ENCODE peak calls at places on chromosomes 7 and 10, in nine cellular contexts. One of them, this sample, is unnamed.
A peak's percentile ranks its signal among the peaks of the same experiment; 100 is the strongest.

GRCh38 chr10:59635502-59636290 is 74.0 kb downstream of the SLC16A9 start:
- DNase-seq in K562: no peak
- DNase-seq in endothelial cell: no peak
- DNase-seq in bronchial epithelial cell: peak; percentile 20
- DNase-seq in fibroblast of mammary gland: peak; percentile 32
- DNase-seq in uterus: no peak
- DNase-seq in AG04450: no peak
- DNase-seq in astrocyte of the spinal cord: no peak
- DNase-seq in PC-9: no peak
- DNase-seq in this sample: no peak

GRCh38 chr10:74156919-74157289 is 5.9 kb downstream of the ADK start:
- DNase-seq in K562: peak; percentile 57
- DNase-seq in endothelial cell: no peak
- DNase-seq in bronchial epithelial cell: no peak
- DNase-seq in fibroblast of mammary gland: peak; percentile 44
- DNase-seq in uterus: peak; percentile 62
- DNase-seq in AG04450: no peak
- DNase-seq in astrocyte of the spinal cord: peak; percentile 56
- DNase-seq in PC-9: no peak
- DNase-seq in this sample: no peak

GRCh38 chr10:11755512-11756247 is 13.5 kb downstream of the ECHDC3 start:
- DNase-seq in K562: no peak
- DNase-seq in endothelial cell: no peak
- DNase-seq in bronchial epithelial cell: no peak
- DNase-seq in fibroblast of mammary gland: no peak
- DNase-seq in uterus: no peak
- DNase-seq in AG04450: no peak
- DNase-seq in astrocyte of the spinal cord: no peak
- DNase-seq in PC-9: no peak
- DNase-seq in this sample: no peak

GRCh38 chr7:155844019-155844453 is 31.8 kb upstream of the SHH start:
- DNase-seq in K562: peak; percentile 11
- DNase-seq in endothelial cell: no peak
- DNase-seq in bronchial epithelial cell: no peak
- DNase-seq in fibroblast of mammary gland: no peak
- DNase-seq in uterus: no peak
- DNase-seq in AG04450: no peak
- DNase-seq in astrocyte of the spinal cord: no peak
- DNase-seq in PC-9: peak; percentile 84
- DNase-seq in this sample: no peak

GRCh38 chr7:99125505-99125865 is 18.4 kb downstream of the SMURF1 start:
- DNase-seq in K562: no peak
- DNase-seq in endothelial cell: no peak
- DNase-seq in bronchial epithelial cell: no peak
- DNase-seq in fibroblast of mammary gland: no peak
- DNase-seq in uterus: no peak
- DNase-seq in AG04450: no peak
- DNase-seq in astrocyte of the spinal cord: no peak
- DNase-seq in PC-9: peak; percentile 48
- DNase-seq in this sample: no peak

GRCh38 chr7:2821842-2822507 is 22.1 kb downstream of the GNA12 start:
- DNase-seq in K562: no peak
- DNase-seq in endothelial cell: no peak
- DNase-seq in bronchial epithelial cell: peak; percentile 89
- DNase-seq in fibroblast of mammary gland: peak; percentile 88
- DNase-seq in uterus: no peak
- DNase-seq in AG04450: peak; percentile 65
- DNase-seq in astrocyte of the spinal cord: peak; percentile 81
- DNase-seq in PC-9: peak; percentile 74
- DNase-seq in this sample: no peak

GRCh38 chr10:6383099-6383812 is 180.5 kb downstream of the PFKFB3 start:
- DNase-seq in K562: no peak
- DNase-seq in endothelial cell: no peak
- DNase-seq in bronchial epithelial cell: no peak
- DNase-seq in fibroblast of mammary gland: peak; percentile 50
- DNase-seq in uterus: peak; percentile 42
- DNase-seq in AG04450: peak; percentile 61
- DNase-seq in astrocyte of the spinal cord: peak; percentile 66
- DNase-seq in PC-9: no peak
- DNase-seq in this sample: no peak

GRCh38 chr7:92460510-92460909 is 13.2 kb downstream of the GATAD1 start:
- DNase-seq in K562: no peak
- DNase-seq in endothelial cell: no peak
- DNase-seq in bronchial epithelial cell: no peak
- DNase-seq in fibroblast of mammary gland: no peak
- DNase-seq in uterus: no peak
- DNase-seq in AG04450: no peak
- DNase-seq in astrocyte of the spinal cord: no peak
- DNase-seq in PC-9: no peak
- DNase-seq in this sample: no peak

GRCh38 chr7:77863860-77864259 is 65.3 kb downstream of the PHTF2 start:
- DNase-seq in K562: no peak
- DNase-seq in endothelial cell: no peak
- DNase-seq in bronchial epithelial cell: no peak
- DNase-seq in fibroblast of mammary gland: no peak
- DNase-seq in uterus: no peak
- DNase-seq in AG04450: no peak
- DNase-seq in astrocyte of the spinal cord: no peak
- DNase-seq in PC-9: no peak
- DNase-seq in this sample: no peak

GRCh38 chr7:141074162-141074989 is 512 bp downstream of the TMEM178B start:
- DNase-seq in K562: no peak
- DNase-seq in endothelial cell: peak; percentile 38
- DNase-seq in bronchial epithelial cell: no peak
- DNase-seq in fibroblast of mammary gland: peak; percentile 3
- DNase-seq in uterus: no peak
- DNase-seq in AG04450: no peak
- DNase-seq in astrocyte of the spinal cord: peak; percentile 5
- DNase-seq in PC-9: no peak
- DNase-seq in this sample: peak; percentile 67

GRCh38 chr7:130099331-130099730 is 29.0 kb downstream of the KLHDC10 start:
- DNase-seq in K562: no peak
- DNase-seq in endothelial cell: no peak
- DNase-seq in bronchial epithelial cell: peak; percentile 11
- DNase-seq in fibroblast of mammary gland: peak; percentile 34
- DNase-seq in uterus: no peak
- DNase-seq in AG04450: no peak
- DNase-seq in astrocyte of the spinal cord: no peak
- DNase-seq in PC-9: no peak
- DNase-seq in this sample: no peak

GRCh38 chr7:7017707-7018265 is 164.6 kb upstream of the C1GALT1 start:
- DNase-seq in K562: no peak
- DNase-seq in endothelial cell: no peak
- DNase-seq in bronchial epithelial cell: no peak
- DNase-seq in fibroblast of mammary gland: no peak
- DNase-seq in uterus: no peak
- DNase-seq in AG04450: no peak
- DNase-seq in astrocyte of the spinal cord: no peak
- DNase-seq in PC-9: peak; percentile 96
- DNase-seq in this sample: no peak

GRCh38 chr10:86345296-86346168 is 21.1 kb downstream of the GRID1 start:
- DNase-seq in K562: no peak
- DNase-seq in endothelial cell: no peak
- DNase-seq in bronchial epithelial cell: peak; percentile 35
- DNase-seq in fibroblast of mammary gland: no peak
- DNase-seq in uterus: no peak
- DNase-seq in AG04450: no peak
- DNase-seq in astrocyte of the spinal cord: no peak
- DNase-seq in PC-9: peak; percentile 62
- DNase-seq in this sample: peak; percentile 7

GRCh38 chr10:67518756-67519155 is 177.2 kb downstream of the CTNNA3 start:
- DNase-seq in K562: no peak
- DNase-seq in endothelial cell: no peak
- DNase-seq in bronchial epithelial cell: peak; percentile 45
- DNase-seq in fibroblast of mammary gland: no peak
- DNase-seq in uterus: no peak
- DNase-seq in AG04450: no peak
- DNase-seq in astrocyte of the spinal cord: no peak
- DNase-seq in PC-9: no peak
- DNase-seq in this sample: no peak

GRCh38 chr7:98212532-98213041 is 1.3 kb downstream of the BHLHA15 start:
- DNase-seq in K562: no peak
- DNase-seq in endothelial cell: no peak
- DNase-seq in bronchial epithelial cell: no peak
- DNase-seq in fibroblast of mammary gland: no peak
- DNase-seq in uterus: no peak
- DNase-seq in AG04450: no peak
- DNase-seq in astrocyte of the spinal cord: no peak
- DNase-seq in PC-9: no peak
- DNase-seq in this sample: no peak

GRCh38 chr7:100826546-100827329 is 585 bp downstream of the EPHB4 start:
- DNase-seq in K562: peak; percentile 43
- DNase-seq in endothelial cell: no peak
- DNase-seq in bronchial epithelial cell: no peak
- DNase-seq in fibroblast of mammary gland: no peak
- DNase-seq in uterus: peak; percentile 47
- DNase-seq in AG04450: no peak
- DNase-seq in astrocyte of the spinal cord: no peak
- DNase-seq in PC-9: no peak
- DNase-seq in this sample: no peak

GRCh38 chr10:60281331-60281730 is 108.3 kb downstream of the ANK3 start:
- DNase-seq in K562: no peak
- DNase-seq in endothelial cell: no peak
- DNase-seq in bronchial epithelial cell: peak; percentile 41
- DNase-seq in fibroblast of mammary gland: peak; percentile 80
- DNase-seq in uterus: no peak
- DNase-seq in AG04450: no peak
- DNase-seq in astrocyte of the spinal cord: peak; percentile 79
- DNase-seq in PC-9: no peak
- DNase-seq in this sample: no peak

GRCh38 chr7:12434012-12434642 is 30.5 kb upstream of the VWDE start:
- DNase-seq in K562: no peak
- DNase-seq in endothelial cell: no peak
- DNase-seq in bronchial epithelial cell: no peak
- DNase-seq in fibroblast of mammary gland: peak; percentile 20
- DNase-seq in uterus: no peak
- DNase-seq in AG04450: no peak
- DNase-seq in astrocyte of the spinal cord: no peak
- DNase-seq in PC-9: no peak
- DNase-seq in this sample: no peak

DNA sequence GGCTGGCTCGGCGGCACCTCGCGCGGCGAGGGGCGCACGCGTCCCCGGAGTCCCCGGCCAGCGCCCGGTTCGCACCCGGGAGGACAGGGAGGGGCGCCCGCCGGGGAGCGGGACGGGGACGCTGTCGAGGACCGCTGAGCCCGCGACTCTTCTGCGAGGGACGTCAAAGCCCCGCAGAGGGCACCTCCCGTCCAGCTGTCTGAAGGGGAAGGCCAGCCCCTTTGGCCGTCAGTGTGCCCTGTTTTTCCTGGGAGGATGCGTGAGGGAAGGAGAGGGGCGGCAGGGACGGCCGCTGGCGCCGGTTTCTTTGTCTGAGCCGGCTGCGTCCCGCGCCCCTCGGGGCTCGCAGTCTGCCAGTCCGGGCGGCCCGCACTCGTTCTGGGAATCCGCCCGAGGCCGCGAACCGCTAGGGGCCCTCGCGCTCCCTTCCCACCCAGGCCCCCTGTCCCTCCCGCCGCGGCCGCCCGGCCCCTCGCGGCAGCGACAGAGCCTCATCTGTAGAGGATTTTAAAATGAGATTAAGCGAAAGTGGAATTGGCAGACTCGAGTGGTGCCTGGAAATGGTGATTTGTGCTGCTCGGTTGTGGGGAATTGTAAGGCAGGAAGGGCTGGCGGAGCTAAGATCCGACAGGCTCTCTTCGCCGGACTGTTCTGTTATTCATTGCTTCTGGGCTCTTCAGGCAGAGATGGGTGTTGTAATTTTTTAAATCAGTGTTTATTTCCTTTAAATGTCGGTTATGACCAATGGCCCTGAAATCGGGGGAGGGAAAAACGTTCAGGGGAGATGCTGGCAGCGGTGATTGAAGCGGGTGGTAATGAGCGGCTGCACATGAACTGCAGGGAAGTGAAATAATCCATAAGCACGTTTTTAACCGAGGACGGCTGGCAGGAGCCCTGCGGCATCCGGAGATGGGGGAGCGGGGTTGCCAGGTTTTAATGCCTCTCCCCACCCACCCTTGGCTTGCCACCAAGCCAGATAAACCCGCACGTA is 622 bp upstream of the RELN start:
- DNase-seq in K562: peak; percentile 82
- DNase-seq in endothelial cell: peak; percentile 72
- DNase-seq in bronchial epithelial cell: no peak
- DNase-seq in fibroblast of mammary gland: peak; percentile 38
- DNase-seq in uterus: no peak
- DNase-seq in AG04450: no peak
- DNase-seq in astrocyte of the spinal cord: peak; percentile 52
- DNase-seq in PC-9: no peak
- DNase-seq in this sample: peak; percentile 82
- TF ChIP-seq CTCF in K562: peak; percentile 69
- TF ChIP-seq CTCF in endothelial cell: peak; percentile 30
- TF ChIP-seq CTCF in bronchial epithelial cell: no peak
- TF ChIP-seq CTCF in fibroblast of mammary gland: no peak
- TF ChIP-seq CTCF in uterus: no peak
- TF ChIP-seq CTCF in AG04450: no peak
- TF ChIP-seq CTCF in astrocyte of the spinal cord: peak; percentile 16
- TF ChIP-seq CTCF in PC-9: no peak
- TF ChIP-seq CTCF in this sample: no peak

GRCh38 chr7:15199482-15199881 is 296.9 kb upstream of the DGKB start:
- DNase-seq in K562: peak; percentile 1
- DNase-seq in endothelial cell: no peak
- DNase-seq in bronchial epithelial cell: peak; percentile 5
- DNase-seq in fibroblast of mammary gland: peak; percentile 21
- DNase-seq in uterus: no peak
- DNase-seq in AG04450: no peak
- DNase-seq in astrocyte of the spinal cord: peak; percentile 40
- DNase-seq in PC-9: no peak
- DNase-seq in this sample: no peak
- TF ChIP-seq CTCF in K562: no peak
- TF ChIP-seq CTCF in endothelial cell: peak; percentile 26
- TF ChIP-seq CTCF in bronchial epithelial cell: no peak
- TF ChIP-seq CTCF in fibroblast of mammary gland: peak; percentile 23
- TF ChIP-seq CTCF in uterus: no peak
- TF ChIP-seq CTCF in AG04450: peak; percentile 47
- TF ChIP-seq CTCF in astrocyte of the spinal cord: peak; percentile 45
- TF ChIP-seq CTCF in PC-9: peak; percentile 61
- TF ChIP-seq CTCF in this sample: peak; percentile 37

DNA sequence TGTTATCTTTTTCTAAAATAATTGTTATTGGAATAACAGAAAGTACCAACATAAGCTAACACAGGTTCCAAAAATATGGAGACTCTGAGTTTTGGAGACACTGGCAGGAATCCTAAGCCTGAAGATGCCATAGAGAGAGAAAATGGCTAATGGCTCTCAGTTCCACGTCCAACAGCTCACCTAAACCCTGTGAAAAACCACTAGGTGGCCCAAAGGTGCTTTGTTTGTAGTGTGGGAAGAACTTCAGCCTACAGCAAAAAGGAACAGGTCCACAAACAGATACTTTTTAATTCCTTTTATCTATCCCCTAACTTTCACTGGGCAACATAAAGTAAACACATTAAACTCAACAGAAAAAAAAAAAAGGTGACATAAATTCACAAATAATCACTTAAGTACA is 272.3 kb downstream of the SEMA3D start:
- DNase-seq in K562: peak; percentile 60
- DNase-seq in endothelial cell: no peak
- DNase-seq in bronchial epithelial cell: no peak
- DNase-seq in fibroblast of mammary gland: no peak
- DNase-seq in uterus: no peak
- DNase-seq in AG04450: no peak
- DNase-seq in astrocyte of the spinal cord: no peak
- DNase-seq in PC-9: no peak
- DNase-seq in this sample: no peak
- TF ChIP-seq CTCF in K562: peak; percentile 21
- TF ChIP-seq CTCF in endothelial cell: no peak
- TF ChIP-seq CTCF in bronchial epithelial cell: no peak
- TF ChIP-seq CTCF in fibroblast of mammary gland: no peak
- TF ChIP-seq CTCF in uterus: no peak
- TF ChIP-seq CTCF in AG04450: no peak
- TF ChIP-seq CTCF in astrocyte of the spinal cord: no peak
- TF ChIP-seq CTCF in PC-9: no peak
- TF ChIP-seq CTCF in this sample: no peak

GRCh38 chr10:123021517-123021916 is 12.7 kb downstream of the ACADSB start:
- DNase-seq in K562: peak; percentile 16
- DNase-seq in endothelial cell: no peak
- DNase-seq in bronchial epithelial cell: peak; percentile 29
- DNase-seq in fibroblast of mammary gland: peak; percentile 22
- DNase-seq in uterus: no peak
- DNase-seq in AG04450: no peak
- DNase-seq in astrocyte of the spinal cord: peak; percentile 14
- DNase-seq in PC-9: no peak
- DNase-seq in this sample: no peak
- TF ChIP-seq CTCF in K562: peak; percentile 38
- TF ChIP-seq CTCF in endothelial cell: peak; percentile 22
- TF ChIP-seq CTCF in bronchial epithelial cell: peak; percentile 39
- TF ChIP-seq CTCF in fibroblast of mammary gland: peak; percentile 33
- TF ChIP-seq CTCF in uterus: no peak
- TF ChIP-seq CTCF in AG04450: peak; percentile 49
- TF ChIP-seq CTCF in astrocyte of the spinal cord: peak; percentile 53
- TF ChIP-seq CTCF in PC-9: no peak
- TF ChIP-seq CTCF in this sample: no peak